ENCODE peak calls at places on chromosomes 2 and 18, in six cellular contexts. One of them, this sample, is unnamed.

GRCh38 chr18:80253871-80254492 is 6.7 kb upstream of the PARD6G start:
- DNase-seq in breast epithelium: no peak
- DNase-seq in K562: peak
- DNase-seq in HCT116: peak
- DNase-seq in HL-60: no peak
- DNase-seq in spleen: no peak
- DNase-seq in this sample: no peak

GRCh38 chr2:101983928-101984327 is 7.8 kb upstream of the IL1R2 start:
- DNase-seq in breast epithelium: no peak
- DNase-seq in K562: no peak
- DNase-seq in HCT116: no peak
- DNase-seq in HL-60: no peak
- DNase-seq in spleen: no peak
- DNase-seq in this sample: no peak

GRCh38 chr18:49300538-49300937 is 159.9 kb downstream of the DYM start:
- DNase-seq in breast epithelium: no peak
- DNase-seq in K562: no peak
- DNase-seq in HCT116: no peak
- DNase-seq in HL-60: no peak
- DNase-seq in spleen: no peak
- DNase-seq in this sample: no peak

GRCh38 chr2:160253440-160254296 is 53.6 kb upstream of the ITGB6 start:
- DNase-seq in breast epithelium: no peak
- DNase-seq in K562: no peak
- DNase-seq in HCT116: no peak
- DNase-seq in HL-60: no peak
- DNase-seq in spleen: no peak
- DNase-seq in this sample: no peak

GRCh38 chr2:46737577-46737976 is 178.0 kb downstream of the MCFD2 start:
- DNase-seq in breast epithelium: no peak
- DNase-seq in K562: no peak
- DNase-seq in HCT116: peak
- DNase-seq in HL-60: no peak
- DNase-seq in spleen: no peak
- DNase-seq in this sample: no peak

GRCh38 chr18:50097702-50098101 is 97.2 kb downstream of the MYO5B start:
- DNase-seq in breast epithelium: peak
- DNase-seq in K562: no peak
- DNase-seq in HCT116: peak
- DNase-seq in HL-60: no peak
- DNase-seq in spleen: no peak
- DNase-seq in this sample: no peak

GRCh38 chr2:45275235-45275805 is 266.1 kb upstream of the SIX2 start:
- DNase-seq in breast epithelium: no peak
- DNase-seq in K562: no peak
- DNase-seq in HCT116: no peak
- DNase-seq in HL-60: no peak
- DNase-seq in spleen: no peak
- DNase-seq in this sample: no peak

GRCh38 chr2:174493549-174494331 is 6.9 kb upstream of the GPR155 start:
- DNase-seq in breast epithelium: no peak
- DNase-seq in K562: no peak
- DNase-seq in HCT116: no peak
- DNase-seq in HL-60: no peak
- DNase-seq in spleen: no peak
- DNase-seq in this sample: no peak

GRCh38 chr2:14632133-14632936 is at the start of gene LRATD1:
- DNase-seq in breast epithelium: peak
- DNase-seq in K562: peak
- DNase-seq in HCT116: no peak
- DNase-seq in HL-60: no peak
- DNase-seq in spleen: peak
- DNase-seq in this sample: no peak

GRCh38 chr18:37453754-37454153 is 111.8 kb downstream of the CELF4 start:
- DNase-seq in breast epithelium: no peak
- DNase-seq in K562: no peak
- DNase-seq in HCT116: no peak
- DNase-seq in HL-60: no peak
- DNase-seq in spleen: no peak
- DNase-seq in this sample: no peak

GRCh38 chr2:134301099-134301970 is 47.5 kb downstream of the MGAT5 start:
- DNase-seq in breast epithelium: no peak
- DNase-seq in K562: no peak
- DNase-seq in HCT116: no peak
- DNase-seq in HL-60: no peak
- DNase-seq in spleen: no peak
- DNase-seq in this sample: no peak

GRCh38 chr2:96156011-96156820 is 11.0 kb upstream of the DUSP2 start:
- DNase-seq in breast epithelium: no peak
- DNase-seq in K562: no peak
- DNase-seq in HCT116: no peak
- DNase-seq in HL-60: no peak
- DNase-seq in spleen: peak
- DNase-seq in this sample: no peak

GRCh38 chr18:9608298-9608697 is 6.1 kb downstream of the PPP4R1 start:
- DNase-seq in breast epithelium: no peak
- DNase-seq in K562: peak
- DNase-seq in HCT116: no peak
- DNase-seq in HL-60: no peak
- DNase-seq in spleen: no peak
- DNase-seq in this sample: no peak

GRCh38 chr18:48842259-48843061 is 108.3 kb downstream of the SMAD7 start:
- DNase-seq in breast epithelium: no peak
- DNase-seq in K562: peak
- DNase-seq in HCT116: no peak
- DNase-seq in HL-60: no peak
- DNase-seq in spleen: peak
- DNase-seq in this sample: no peak

GRCh38 chr2:149047118-149047517 is 8.6 kb downstream of the LYPD6B start:
- DNase-seq in breast epithelium: no peak
- DNase-seq in K562: no peak
- DNase-seq in HCT116: no peak
- DNase-seq in HL-60: no peak
- DNase-seq in spleen: no peak
- DNase-seq in this sample: no peak

GRCh38 chr2:72363406-72363805 is 215.7 kb upstream of the CYP26B1 start:
- DNase-seq in breast epithelium: no peak
- DNase-seq in K562: no peak
- DNase-seq in HCT116: no peak
- DNase-seq in HL-60: no peak
- DNase-seq in spleen: no peak
- DNase-seq in this sample: no peak

GRCh38 chr2:241317391-241317790 is 1.7 kb downstream of the SEPTIN2 start:
- DNase-seq in breast epithelium: no peak
- DNase-seq in K562: no peak
- DNase-seq in HCT116: no peak
- DNase-seq in HL-60: no peak
- DNase-seq in spleen: no peak
- DNase-seq in this sample: no peak

GRCh38 chr18:13112982-13113381 is 105.6 kb upstream of the LDLRAD4 start:
- DNase-seq in breast epithelium: no peak
- DNase-seq in K562: peak
- DNase-seq in HCT116: peak
- DNase-seq in HL-60: peak
- DNase-seq in spleen: no peak
- DNase-seq in this sample: no peak

GRCh38 chr2:130241041-130241707 is 42.9 kb upstream of the TUBA3E start:
- DNase-seq in breast epithelium: no peak
- DNase-seq in K562: peak
- DNase-seq in HCT116: peak
- DNase-seq in HL-60: no peak
- DNase-seq in spleen: no peak
- DNase-seq in this sample: no peak

GRCh38 chr2:158297606-158298005 is 158.9 kb downstream of the CCDC148 start:
- DNase-seq in breast epithelium: peak
- DNase-seq in K562: no peak
- DNase-seq in HCT116: no peak
- DNase-seq in HL-60: peak
- DNase-seq in spleen: no peak
- DNase-seq in this sample: no peak

GRCh38 chr2:231386446-231386845 is 9.1 kb upstream of the B3GNT7 start:
- DNase-seq in breast epithelium: no peak
- DNase-seq in K562: no peak
- DNase-seq in HCT116: no peak
- DNase-seq in HL-60: no peak
- DNase-seq in spleen: no peak
- DNase-seq in this sample: no peak

GRCh38 chr2:109166811-109167210 is 37.8 kb downstream of the SH3RF3 start:
- DNase-seq in breast epithelium: no peak
- DNase-seq in K562: no peak
- DNase-seq in HCT116: no peak
- DNase-seq in HL-60: no peak
- DNase-seq in spleen: no peak
- DNase-seq in this sample: no peak

GRCh38 chr2:67260348-67261277 is 136.5 kb upstream of the ETAA1 start:
- DNase-seq in breast epithelium: no peak
- DNase-seq in K562: no peak
- DNase-seq in HCT116: no peak
- DNase-seq in HL-60: no peak
- DNase-seq in spleen: no peak
- DNase-seq in this sample: no peak

DNA sequence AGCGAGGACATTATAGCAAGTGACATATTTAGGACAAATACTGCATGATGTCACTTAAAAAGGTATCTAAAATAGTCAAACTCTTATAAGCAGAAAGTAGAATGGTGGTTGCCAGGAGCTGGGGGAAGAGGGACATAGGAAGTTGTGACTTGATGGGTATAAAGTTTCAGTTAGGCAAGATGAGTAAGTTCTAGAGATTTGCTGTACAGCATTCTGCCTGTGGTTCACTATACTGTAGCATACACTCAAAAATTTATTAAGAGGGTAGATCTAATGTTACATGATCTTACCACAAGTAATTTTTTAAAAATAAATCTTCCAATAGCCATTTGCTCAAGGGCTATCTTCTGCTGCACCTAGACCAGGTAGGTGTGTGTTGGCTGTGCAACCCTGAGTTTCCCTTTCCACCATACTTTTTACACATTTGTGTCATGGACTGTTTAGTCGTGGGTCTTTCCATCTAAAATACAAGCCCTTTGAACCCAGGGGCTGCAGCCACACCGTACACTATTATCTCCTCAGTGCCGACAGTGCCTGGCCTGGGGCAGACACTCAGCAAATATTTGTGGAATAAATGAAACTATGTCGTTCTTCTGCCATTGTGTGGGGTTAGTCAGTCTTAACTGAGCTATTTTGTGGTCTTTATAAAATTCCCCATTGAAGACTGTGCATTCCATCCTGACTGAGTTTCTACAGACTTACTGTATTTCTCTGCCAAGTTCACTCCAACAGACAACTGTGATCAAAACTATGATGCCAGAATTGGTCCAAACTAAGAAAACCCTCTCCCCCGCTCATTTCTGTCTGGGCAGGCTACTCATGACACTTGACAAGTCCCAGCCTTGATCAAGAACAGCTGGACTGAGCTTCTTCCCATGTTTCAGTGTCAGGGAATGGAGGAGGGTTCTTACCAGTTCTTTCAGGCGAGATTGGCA is 77.8 kb upstream of the NPAS2 start:
- DNase-seq in breast epithelium: no peak
- DNase-seq in K562: no peak
- DNase-seq in HCT116: no peak
- DNase-seq in HL-60: no peak
- DNase-seq in spleen: no peak
- DNase-seq in this sample: no peak
- TF ChIP-seq POLR2AphosphoS5 in breast epithelium: no peak
- TF ChIP-seq POLR2AphosphoS5 in K562: no peak
- TF ChIP-seq POLR2AphosphoS5 in HCT116: no peak
- TF ChIP-seq POLR2AphosphoS5 in HL-60: no peak
- TF ChIP-seq POLR2AphosphoS5 in spleen: no peak
- TF ChIP-seq POLR2AphosphoS5 in this sample: no peak

DNA sequence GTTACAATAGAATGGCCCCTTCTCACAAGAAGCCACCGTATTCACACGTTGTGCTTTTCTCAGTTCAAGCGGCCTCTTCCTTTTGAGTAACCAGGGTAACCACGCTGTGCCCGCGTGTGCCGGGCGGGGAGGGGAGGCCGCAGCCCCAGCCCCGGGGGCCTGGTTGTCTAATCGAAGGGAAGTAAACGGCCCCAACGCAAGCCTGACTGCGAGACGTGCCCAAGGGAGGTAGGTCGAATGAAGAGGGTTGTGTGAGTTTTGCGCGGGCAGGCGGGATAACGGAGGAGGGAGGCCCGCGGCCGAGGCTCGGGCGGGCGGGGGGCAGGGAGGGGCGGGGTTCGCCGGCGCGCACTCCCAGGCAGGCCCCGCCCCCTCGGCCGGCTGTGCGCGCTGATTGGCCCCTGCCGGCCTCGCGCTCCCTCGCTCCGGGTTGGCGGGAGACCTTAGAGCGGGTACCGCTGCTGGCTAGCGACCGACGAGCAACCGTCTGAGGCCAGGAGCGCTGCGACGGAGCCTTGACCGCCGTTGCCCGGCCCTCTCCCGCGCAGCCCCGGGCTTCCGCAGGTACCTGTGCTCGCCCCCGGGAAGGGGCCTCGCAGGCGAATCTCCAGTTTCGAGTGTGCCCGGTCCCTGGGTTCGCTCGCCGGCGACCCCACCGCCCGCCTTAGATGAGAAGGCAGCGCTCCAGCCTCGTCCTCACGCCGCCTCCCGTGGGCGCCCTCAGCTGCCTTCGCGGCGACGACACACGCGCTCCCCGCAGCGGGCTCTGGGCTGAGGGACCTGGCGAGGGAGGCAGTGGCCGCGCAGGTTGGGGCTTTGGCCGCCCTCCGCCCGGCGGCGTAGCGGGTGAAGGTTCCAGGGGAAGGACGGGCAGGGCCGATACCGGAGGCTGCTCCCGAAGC is at the start of gene SPDYA:
- DNase-seq in breast epithelium: peak
- DNase-seq in K562: no peak
- DNase-seq in HCT116: no peak
- DNase-seq in HL-60: peak
- DNase-seq in spleen: peak
- DNase-seq in this sample: peak
- TF ChIP-seq POLR2AphosphoS5 in breast epithelium: no peak
- TF ChIP-seq POLR2AphosphoS5 in K562: no peak
- TF ChIP-seq POLR2AphosphoS5 in HCT116: no peak
- TF ChIP-seq POLR2AphosphoS5 in HL-60: peak
- TF ChIP-seq POLR2AphosphoS5 in spleen: peak
- TF ChIP-seq POLR2AphosphoS5 in this sample: no peak

DNA sequence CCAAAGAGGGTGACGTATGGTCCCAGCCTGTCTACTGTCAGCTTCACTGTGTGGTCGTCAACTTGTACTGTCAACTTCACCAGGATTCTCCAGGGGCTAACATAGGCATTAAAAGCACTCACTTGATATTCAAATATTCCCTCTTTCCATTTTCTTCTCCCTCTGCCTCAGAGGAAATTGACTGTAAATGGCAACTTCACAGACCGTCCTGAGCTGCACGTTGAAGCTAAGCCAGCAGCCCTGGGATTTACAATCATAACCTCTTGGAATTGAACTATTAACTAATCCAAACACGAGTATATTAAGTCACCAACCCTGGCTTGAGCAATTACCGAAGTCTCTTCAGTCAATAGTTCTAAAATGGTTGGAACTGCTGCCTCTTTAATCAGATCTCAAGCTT is 38.5 kb downstream of the SLC4A3 start:
- DNase-seq in breast epithelium: no peak
- DNase-seq in K562: no peak
- DNase-seq in HCT116: no peak
- DNase-seq in HL-60: no peak
- DNase-seq in spleen: no peak
- DNase-seq in this sample: no peak
- TF ChIP-seq POLR2AphosphoS5 in breast epithelium: no peak
- TF ChIP-seq POLR2AphosphoS5 in K562: no peak
- TF ChIP-seq POLR2AphosphoS5 in HCT116: no peak
- TF ChIP-seq POLR2AphosphoS5 in HL-60: no peak
- TF ChIP-seq POLR2AphosphoS5 in spleen: no peak
- TF ChIP-seq POLR2AphosphoS5 in this sample: no peak

GRCh38 chr2:37809525-37809924 is 115.6 kb upstream of the RMDN2 start:
- DNase-seq in breast epithelium: no peak
- DNase-seq in K562: no peak
- DNase-seq in HCT116: peak
- DNase-seq in HL-60: no peak
- DNase-seq in spleen: no peak
- DNase-seq in this sample: no peak
- TF ChIP-seq POLR2AphosphoS5 in breast epithelium: no peak
- TF ChIP-seq POLR2AphosphoS5 in K562: no peak
- TF ChIP-seq POLR2AphosphoS5 in HCT116: no peak
- TF ChIP-seq POLR2AphosphoS5 in HL-60: no peak
- TF ChIP-seq POLR2AphosphoS5 in spleen: no peak
- TF ChIP-seq POLR2AphosphoS5 in this sample: no peak